ENCODE peak calls at places on chromosomes 4 and X, in seven cellular contexts. H is prostate gland, N is psoas muscle, K is suprapubic skin, C is HepG2, Q is tibial nerve, D is fibroblast of lung. Z is an unnamed sample.

GRCh38 chr4:38190717-38191178 is 230.6 kb downstream of the PTTG2 start:
- DNase-seq in H (no peak), N (peak; percentile 46), K (no peak), C (no peak), Q (no peak), D (peak; percentile 90), Z (no peak)

GRCh38 chrX:17621566-17622270 is 115.6 kb upstream of the SCML1 start:
- DNase-seq in H (no peak), N (no peak), K (no peak), C (no peak), Q (no peak), D (no peak), Z (no peak)

GRCh38 chr4:156598138-156598681 is 373.4 kb downstream of the PDGFC start:
- DNase-seq in H (no peak), N (no peak), K (no peak), C (no peak), Q (no peak), D (peak; percentile 68), Z (no peak)

GRCh38 chrX:70508296-70508911 is 63.8 kb downstream of the DLG3 start:
- DNase-seq in H (no peak), N (no peak), K (no peak), C (peak; percentile 44), Q (no peak), D (no peak), Z (no peak)

GRCh38 chr4:35934370-35934981 is 309.8 kb downstream of the ARAP2 start:
- DNase-seq in H (no peak), N (no peak), K (no peak), C (peak; percentile 7), Q (no peak), D (peak; percentile 33), Z (no peak)

GRCh38 chr4:66489783-66490452 is 819.6 kb upstream of the EPHA5 start:
- DNase-seq in H (no peak), N (no peak), K (no peak), C (no peak), Q (no peak), D (peak; percentile 4), Z (no peak)

GRCh38 chr4:138007572-138007971 is 234.6 kb downstream of the SLC7A11 start:
- DNase-seq in H (no peak), N (no peak), K (no peak), C (peak; percentile 3), Q (no peak), D (no peak), Z (no peak)

GRCh38 chrX:113892401-113892800 is 691.5 kb upstream of the HTR2C start:
- DNase-seq in H (no peak), N (no peak), K (no peak), C (no peak), Q (no peak), D (no peak), Z (no peak)

GRCh38 chr4:158729716-158730559 is 6.7 kb upstream of the PPID start:
- DNase-seq in H (peak; percentile 69), N (peak; percentile 43), K (no peak), C (peak; percentile 67), Q (peak; percentile 46), D (peak; percentile 78), Z (peak; percentile 68)

GRCh38 chr4:2850966-2851782 is 7.5 kb downstream of the ADD1 start:
- DNase-seq in H (no peak), N (no peak), K (no peak), C (no peak), Q (no peak), D (peak; percentile 71), Z (no peak)

GRCh38 chrX:72107841-72108590 is 23.7 kb downstream of the RTL5 start:
- DNase-seq in H (no peak), N (no peak), K (no peak), C (no peak), Q (no peak), D (no peak), Z (no peak)

GRCh38 chr4:188960411-188961093 is 821.3 kb downstream of the TRIML1 start:
- DNase-seq in H (no peak), N (no peak), K (no peak), C (no peak), Q (no peak), D (no peak), Z (no peak)

GRCh38 chr4:155995069-155995468 is 41.4 kb upstream of the CTSO start:
- DNase-seq in H (no peak), N (no peak), K (no peak), C (no peak), Q (no peak), D (no peak), Z (no peak)

GRCh38 chr4:40577588-40578253 is 51.9 kb downstream of the RBM47 start:
- DNase-seq in H (no peak), N (no peak), K (no peak), C (no peak), Q (no peak), D (no peak), Z (no peak)

GRCh38 chrX:148501121-148502066 is 977 bp downstream of the AFF2 start:
- DNase-seq in H (no peak), N (no peak), K (no peak), C (no peak), Q (no peak), D (no peak), Z (no peak)

GRCh38 chr4:134666640-134667039 is 465.1 kb upstream of the PABPC4L start:
- DNase-seq in H (no peak), N (no peak), K (no peak), C (no peak), Q (no peak), D (no peak), Z (no peak)

GRCh38 chr4:139824882-139825522 is 159.4 kb downstream of the MGST2 start:
- DNase-seq in H (no peak), N (no peak), K (no peak), C (no peak), Q (no peak), D (no peak), Z (no peak)

GRCh38 chr4:20423420-20423819 is 171.7 kb downstream of the SLIT2 start:
- DNase-seq in H (no peak), N (no peak), K (no peak), C (no peak), Q (no peak), D (no peak), Z (no peak)
- TF ChIP-seq CTCF in H (no peak), N (no peak), K (no peak), C (no peak), Q (no peak), D (no peak), Z (no peak)

GRCh38 chr4:81604683-81605082 is 133.0 kb upstream of the RASGEF1B start:
- DNase-seq in H (no peak), N (no peak), K (no peak), C (no peak), Q (no peak), D (no peak), Z (no peak)

GRCh38 chr4:81601270-81601694 is 129.6 kb upstream of the RASGEF1B start:
- DNase-seq in H (no peak), N (no peak), K (no peak), C (no peak), Q (no peak), D (peak; percentile 63), Z (no peak)

GRCh38 chr4:81599646-81600231 is 128.0 kb upstream of the RASGEF1B start:
- DNase-seq in H (no peak), N (no peak), K (no peak), C (no peak), Q (no peak), D (peak; percentile 40), Z (no peak)

GRCh38 chr4:81602853-81603252 is 131.1 kb upstream of the RASGEF1B start:
- DNase-seq in H (no peak), N (no peak), K (no peak), C (no peak), Q (no peak), D (no peak), Z (no peak)

GRCh38 chr4:81600511-81601269 is 129.0 kb upstream of the RASGEF1B start:
- DNase-seq in H (no peak), N (no peak), K (no peak), C (no peak), Q (no peak), D (no peak), Z (no peak)
- H3K4me1 ChIP-seq in H (no peaks in the 10 kb centered on the region), N (no peaks in the 10 kb centered on the region), K (peaks cover 11% of the 10 kb centered on the region), C (peaks cover 8% of the 10 kb centered on the region), Q (peaks cover 13% of the 10 kb centered on the region), D (no peaks in the 10 kb centered on the region), Z (peaks cover 48% of the 10 kb centered on the region)

GRCh38 chr4:10186228-10187214 is 69.9 kb upstream of the WDR1 start:
- DNase-seq in H (no peak), N (no peak), K (no peak), C (no peak), Q (no peak), D (no peak), Z (no peak)

GRCh38 chr4:10196191-10196590 is 79.6 kb upstream of the WDR1 start:
- DNase-seq in H (no peak), N (no peak), K (no peak), C (no peak), Q (no peak), D (no peak), Z (no peak)

GRCh38 chr4:10197952-10198351 is 81.4 kb upstream of the WDR1 start:
- DNase-seq in H (no peak), N (no peak), K (no peak), C (no peak), Q (no peak), D (no peak), Z (no peak)

GRCh38 chr4:10188400-10189004 is 71.9 kb upstream of the WDR1 start:
- DNase-seq in H (no peak), N (no peak), K (no peak), C (no peak), Q (no peak), D (no peak), Z (no peak)

GRCh38 chr4:10192331-10192730 is 75.7 kb upstream of the WDR1 start:
- DNase-seq in H (no peak), N (no peak), K (no peak), C (no peak), Q (no peak), D (no peak), Z (no peak)
- TF ChIP-seq CTCF in H (no peak), N (no peak), K (no peak), C (no peak), Q (no peak), D (no peak), Z (no peak)

GRCh38 chr4:7650606-7651400 is 216.1 kb upstream of the PSAPL1 start:
- DNase-seq in H (no peak), N (no peak), K (no peak), C (no peak), Q (no peak), D (peak; percentile 36), Z (no peak)
- H3K4me1 ChIP-seq in H (no peaks in the 10 kb centered on the region), N (no peaks in the 10 kb centered on the region), K (peaks cover 26% of the 10 kb centered on the region), C (peaks cover 48% of the 10 kb centered on the region), Q (peaks cover 19% of the 10 kb centered on the region), D (peaks cover 22% of the 10 kb centered on the region), Z (no peaks in the 10 kb centered on the region)

GRCh38 chr4:182267048-182267447 is 23.8 kb downstream of the TENM3 start:
- DNase-seq in H (no peak), N (no peak), K (no peak), C (no peak), Q (no peak), D (no peak), Z (no peak)

GRCh38 chr4:182264139-182264752 is 21.0 kb downstream of the TENM3 start:
- DNase-seq in H (no peak), N (no peak), K (no peak), C (no peak), Q (no peak), D (no peak), Z (no peak)

GRCh38 chr4:182263562-182263961 is 20.4 kb downstream of the TENM3 start:
- DNase-seq in H (no peak), N (no peak), K (no peak), C (no peak), Q (no peak), D (no peak), Z (no peak)

GRCh38 chr4:182268966-182269365 is 25.8 kb downstream of the TENM3 start:
- DNase-seq in H (no peak), N (no peak), K (no peak), C (no peak), Q (no peak), D (no peak), Z (no peak)

GRCh38 chr4:182265881-182266280 is 22.7 kb downstream of the TENM3 start:
- DNase-seq in H (no peak), N (no peak), K (no peak), C (peak; percentile 9), Q (no peak), D (no peak), Z (no peak)
- TF ChIP-seq CTCF in H (no peak), N (peak; percentile 7), K (no peak), C (peak; percentile 17), Q (no peak), D (no peak), Z (no peak)